ENCODE peak calls at places on chromosomes 7 and 10, in seven cellular contexts. N, F, A, E, V, O and J are unnamed samples.

GRCh38 chr7:80918909-80919721 is at the start of gene SEMA3C:
- DNase-seq in A (peak), N (peak), F (peak), O (peak), V (peak), E (peak), J (peak)

GRCh38 chr10:42690449-42691360 is 52.3 kb upstream of the ZNF33B start:
- DNase-seq in E (no peak), A (no peak), F (peak), O (no peak), N (no peak), V (no peak), J (peak)

GRCh38 chr10:97851341-97852001 is 1.8 kb downstream of the GOLGA7B start:
- DNase-seq in O (no peak), E (no peak), A (no peak), N (no peak), F (no peak), V (no peak), J (no peak)

GRCh38 chr10:42836771-42837468 is 54.3 kb downstream of the BMS1 start:
- DNase-seq in O (peak), F (peak), N (no peak), A (no peak), E (peak), V (peak), J (no peak)

GRCh38 chr10:78137147-78137546 is 103.5 kb downstream of the RPS24 start:
- DNase-seq in O (no peak), V (no peak), F (no peak), N (no peak), A (no peak), E (no peak), J (no peak)

GRCh38 chr10:132970641-132971438 is 28.5 kb upstream of the CFAP46 start:
- DNase-seq in F (no peak), E (no peak), A (no peak), V (no peak), N (no peak), O (no peak), J (no peak)

GRCh38 chr7:120053390-120053961 is 219.5 kb upstream of the KCND2 start:
- DNase-seq in V (no peak), A (no peak), E (peak), F (no peak), N (no peak), O (peak), J (no peak)

GRCh38 chr10:3468919-3469638 is 296.5 kb upstream of the PITRM1 start:
- DNase-seq in E (peak), V (peak), A (no peak), O (peak), F (no peak), N (no peak), J (peak)

GRCh38 chr10:129520440-129521080 is 53.5 kb downstream of the MGMT start:
- DNase-seq in O (no peak), N (no peak), E (no peak), A (no peak), V (no peak), F (peak), J (no peak)

GRCh38 chr10:111323567-111323966 is 246.7 kb downstream of the ADRA2A start:
- DNase-seq in V (peak), E (no peak), A (no peak), F (no peak), O (peak), N (no peak), J (peak)

GRCh38 chr10:79937661-79938226 is 11.2 kb downstream of the SFTPD start:
- DNase-seq in N (no peak), A (no peak), V (no peak), E (no peak), F (peak), O (no peak), J (no peak)

GRCh38 chr7:45501788-45502187 is 72.4 kb upstream of the ADCY1 start:
- DNase-seq in N (no peak), A (no peak), O (no peak), V (no peak), F (no peak), E (no peak), J (no peak)

GRCh38 chr10:132370426-132371340 is 26.3 kb upstream of the PWWP2B start:
- DNase-seq in N (no peak), O (no peak), F (no peak), V (no peak), A (no peak), E (no peak), J (no peak)

GRCh38 chr7:157056957-157057902 is 46.8 kb upstream of the MNX1 start:
- DNase-seq in V (no peak), O (no peak), F (no peak), A (no peak), N (no peak), E (no peak), J (no peak)

GRCh38 chr7:157058701-157059100 is 48.2 kb upstream of the MNX1 start:
- DNase-seq in A (no peak), F (no peak), V (no peak), N (no peak), E (no peak), O (no peak), J (no peak)

GRCh38 chr7:157059534-157059933 is 49.1 kb upstream of the MNX1 start:
- DNase-seq in E (no peak), N (no peak), V (no peak), O (no peak), A (no peak), F (no peak), J (no peak)

GRCh38 chr7:157056246-157056645 is 45.8 kb upstream of the MNX1 start:
- DNase-seq in V (no peak), F (no peak), E (no peak), A (no peak), N (no peak), O (no peak), J (peak)

GRCh38 chr7:157058026-157058425 is 47.6 kb upstream of the MNX1 start:
- DNase-seq in A (no peak), O (no peak), V (no peak), F (no peak), N (no peak), E (no peak), J (no peak)
- H3K18ac ChIP-seq in A (no peak), O (no peak), V (no peak), F (no peak), N (no peak), E (no peak), J (no peak)

DNA sequence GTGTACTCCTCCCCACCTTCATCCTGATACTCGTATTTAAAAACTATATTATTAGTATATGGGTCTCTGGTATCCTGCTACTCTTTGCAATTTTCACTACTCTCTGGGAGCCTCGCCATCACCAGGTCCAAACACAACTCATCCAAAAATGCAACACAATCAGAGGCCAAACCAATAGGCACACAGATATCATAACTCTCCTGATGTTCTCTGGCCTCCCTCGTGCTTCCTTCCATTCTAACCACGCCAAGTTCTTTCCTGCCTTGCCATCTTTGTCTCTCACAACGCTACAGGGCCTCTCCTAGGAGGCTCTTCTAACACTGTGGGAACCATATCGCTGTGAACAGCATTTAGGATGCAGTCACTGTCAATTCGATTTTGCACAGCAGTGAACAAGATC is 7.3 kb downstream of the RHEB start:
- DNase-seq in V (no peak), A (no peak), O (no peak), E (no peak), N (no peak), F (no peak), J (no peak)
- H3K18ac ChIP-seq in V (no peak), A (no peak), O (no peak), E (peak), N (no peak), F (no peak), J (no peak)

GRCh38 chr7:147023390-147023914 is 906.9 kb downstream of the CNTNAP2 start:
- DNase-seq in A (no peak), E (no peak), O (no peak), V (no peak), N (no peak), F (no peak), J (no peak)
- H3K18ac ChIP-seq in A (no peak), E (no peak), O (no peak), V (no peak), N (no peak), F (no peak), J (no peak)

DNA sequence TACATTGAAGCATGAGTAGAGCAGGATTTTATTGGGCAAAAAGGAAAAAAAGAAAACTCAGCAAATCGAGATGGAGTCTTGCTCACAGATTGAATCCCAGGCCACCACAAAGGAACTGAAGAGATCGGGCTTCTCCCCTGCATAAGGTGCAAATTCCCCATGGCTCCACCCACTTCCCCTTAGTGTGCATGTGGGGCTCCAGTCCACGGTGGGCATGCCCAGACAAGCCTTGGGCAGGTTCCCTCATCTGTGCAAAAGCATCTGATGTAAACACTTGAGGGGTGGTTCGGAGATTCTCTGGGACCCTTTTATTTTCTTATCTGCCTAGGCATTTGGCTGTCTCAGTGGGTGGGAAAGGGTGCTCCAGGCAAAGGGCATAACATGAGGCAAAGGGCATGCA is 150.7 kb downstream of the CFTR start:
- DNase-seq in F (peak), E (no peak), O (no peak), A (no peak), N (no peak), V (no peak), J (no peak)
- H3K18ac ChIP-seq in F (peak), E (peak), O (no peak), A (peak), N (no peak), V (peak), J (peak)

GRCh38 chr10:63068246-63068645 is 64.9 kb upstream of the NRBF2 start:
- DNase-seq in N (no peak), V (no peak), O (no peak), F (no peak), E (no peak), A (no peak), J (no peak)
- H3K18ac ChIP-seq in N (no peak), V (no peak), O (no peak), F (no peak), E (no peak), A (no peak), J (no peak)

GRCh38 chr10:124975977-124976514 is 34.1 kb downstream of the ZRANB1 start:
- DNase-seq in V (no peak), E (no peak), A (no peak), N (no peak), F (no peak), O (no peak), J (no peak)

GRCh38 chr10:124974131-124974530 is 32.2 kb downstream of the ZRANB1 start:
- DNase-seq in F (no peak), A (no peak), V (no peak), O (no peak), E (no peak), N (no peak), J (no peak)

GRCh38 chr10:124978376-124978725 is 36.4 kb downstream of the ZRANB1 start:
- DNase-seq in N (no peak), V (no peak), O (no peak), F (no peak), E (no peak), A (no peak), J (no peak)

GRCh38 chr10:124977648-124978375 is 35.9 kb downstream of the ZRANB1 start:
- DNase-seq in E (no peak), V (no peak), F (no peak), N (no peak), A (no peak), O (no peak), J (no peak)

DNA sequence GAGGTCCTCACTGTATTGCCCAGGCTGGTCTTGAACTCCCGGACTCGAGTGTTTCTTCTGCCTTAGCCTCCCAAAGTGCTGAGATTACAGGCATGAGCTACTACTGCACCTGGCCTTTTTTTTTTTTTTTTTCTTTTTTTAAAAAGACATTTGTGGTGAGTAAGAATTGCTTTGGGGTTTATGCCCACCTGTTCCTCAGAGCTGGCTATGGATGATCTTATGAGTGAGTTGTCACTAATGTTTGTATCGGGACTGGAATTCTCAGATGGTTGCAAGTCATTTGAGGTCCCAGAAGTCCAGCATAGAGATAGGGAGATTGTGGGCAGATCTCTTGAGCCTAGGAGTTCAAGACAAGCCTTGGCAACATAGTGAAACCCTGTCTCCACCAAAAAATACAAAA is 35.2 kb downstream of the ZRANB1 start:
- DNase-seq in O (no peak), A (no peak), V (no peak), F (no peak), E (no peak), N (no peak), J (no peak)
- H3K18ac ChIP-seq in O (no peak), A (no peak), V (no peak), F (no peak), E (no peak), N (no peak), J (no peak)

GRCh38 chr10:61183971-61184370 is 240.0 kb upstream of the RHOBTB1 start:
- DNase-seq in A (no peak), F (no peak), O (peak), E (no peak), V (peak), N (no peak), J (no peak)
- H3K18ac ChIP-seq in A (no peak), F (no peak), O (no peak), E (no peak), V (no peak), N (no peak), J (no peak)

DNA sequence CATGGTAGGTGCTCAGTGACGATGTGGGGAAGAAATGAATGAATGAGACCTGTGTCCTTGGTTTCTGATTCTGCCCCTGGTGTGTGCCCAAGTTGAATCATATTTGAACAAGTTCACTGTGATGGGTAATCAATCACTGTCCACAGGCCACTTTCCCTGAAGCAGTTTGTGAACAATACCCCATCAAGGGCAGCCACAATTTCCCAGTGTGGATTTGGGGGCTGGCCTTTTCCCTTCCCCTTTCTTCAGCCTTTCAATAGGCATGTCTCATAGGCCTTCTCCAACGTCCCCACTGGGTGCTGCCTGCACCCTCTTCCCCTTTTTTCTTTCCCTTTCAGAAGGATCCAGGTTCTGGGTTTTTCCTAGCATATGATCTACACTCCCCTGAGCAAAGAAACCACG is 64.7 kb downstream of the CREB5 start:
- DNase-seq in V (peak), O (no peak), F (no peak), A (no peak), N (no peak), E (no peak), J (no peak)
- H3K18ac ChIP-seq in V (no peak), O (no peak), F (no peak), A (no peak), N (no peak), E (no peak), J (no peak)

DNA sequence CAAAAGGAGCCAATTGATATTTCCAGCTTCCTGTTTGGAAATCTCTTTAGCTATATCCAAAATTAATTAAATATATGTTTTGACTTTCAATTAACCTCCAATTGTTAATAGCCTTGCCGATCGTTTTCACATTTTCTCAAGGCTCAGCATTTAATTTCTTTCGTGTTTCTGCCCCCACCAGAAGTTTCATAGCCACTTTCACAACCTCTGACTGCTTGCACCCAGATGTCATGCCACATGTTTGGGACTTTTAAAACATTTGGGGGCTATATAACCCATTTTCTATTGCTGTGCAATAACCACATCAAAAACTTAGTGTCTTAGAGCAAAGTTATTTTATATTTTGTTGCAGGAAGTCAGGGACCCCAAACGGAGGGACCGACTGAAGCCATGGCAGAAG is 510.6 kb upstream of the CNTNAP2 start:
- DNase-seq in E (no peak), A (no peak), F (no peak), V (no peak), N (no peak), O (no peak), J (no peak)
- H3K18ac ChIP-seq in E (no peak), A (no peak), F (no peak), V (no peak), N (no peak), O (no peak), J (no peak)